ENCODE peak calls at places on chromosomes 12 and 14, in seven cellular contexts. S is SK-MEL-5; U is midbrain; E is GM13977; L is coronary artery; K is M059J; Y is activated T-helper 9 cell treated with anti-CD3 and anti-CD28 coated beads, Interleukin-2, amount 50 U/mL, for 16 hours. I is an unnamed sample.

GRCh38 chr12:108320503-108321293 is 18.4 kb downstream of the CMKLR1 start:
- DNase-seq in S (no peak), L (no peak), K (no peak), U (no peak), Y (no peak), E (peak; percentile 64), I (no peak)

GRCh38 chr12:68521321-68521839 is 89.3 kb upstream of the RAP1B start:
- DNase-seq in Y (no peak), S (no peak), U (no peak), K (peak; percentile 84), L (no peak), E (no peak), I (no peak)

GRCh38 chr14:99175331-99176155 is 96.5 kb downstream of the BCL11B start:
- DNase-seq in K (no peak), S (no peak), E (no peak), U (no peak), Y (no peak), L (no peak), I (no peak)

GRCh38 chr14:94011795-94012194 is 14.3 kb upstream of the OTUB2 start:
- DNase-seq in U (no peak), S (no peak), Y (no peak), E (peak; percentile 58), K (no peak), L (no peak), I (no peak)

GRCh38 chr14:77260631-77261030 is 10.4 kb downstream of the NGB start:
- DNase-seq in K (no peak), S (no peak), Y (no peak), U (peak; percentile 22), L (no peak), E (no peak), I (no peak)

GRCh38 chr14:28758253-28758915 is 8.2 kb upstream of the FOXG1 start:
- DNase-seq in L (no peak), Y (no peak), E (peak; percentile 17), U (no peak), S (no peak), K (no peak), I (no peak)

GRCh38 chr12:126782083-126782482 is 1484.9 kb upstream of the TMEM132C start:
- DNase-seq in S (no peak), L (no peak), Y (no peak), K (no peak), U (no peak), E (no peak), I (no peak)

GRCh38 chr12:34016361-34016760 is 5.9 kb upstream of the ALG10 start:
- DNase-seq in Y (no peak), E (no peak), U (no peak), K (no peak), L (no peak), S (peak; percentile 14), I (no peak)

GRCh38 chr12:3218150-3218845 is 141.1 kb downstream of the TSPAN9 start:
- DNase-seq in L (peak; percentile 86), U (no peak), E (peak; percentile 50), K (peak; percentile 40), S (no peak), Y (no peak), I (no peak)

GRCh38 chr14:77105118-77105517 is 7.1 kb downstream of the CIPC start:
- DNase-seq in K (no peak), L (no peak), S (peak; percentile 19), E (no peak), Y (no peak), U (peak; percentile 90), I (no peak)

GRCh38 chr12:1842183-1842904 is 22.0 kb downstream of the LRTM2 start:
- DNase-seq in E (no peak), U (no peak), K (no peak), S (no peak), Y (no peak), L (peak; percentile 61), I (peak; percentile 22)

GRCh38 chr12:54020587-54020969 is 7.7 kb upstream of the HOXC6 start:
- DNase-seq in E (no peak), L (no peak), S (no peak), K (no peak), U (no peak), Y (no peak), I (no peak)

GRCh38 chr12:65171073-65171472 is 1.7 kb downstream of the LEMD3 start:
- DNase-seq in Y (no peak), E (no peak), K (no peak), U (no peak), L (no peak), S (no peak), I (no peak)

GRCh38 chr14:23047042-23047634 is 5.1 kb downstream of the PSMB11 start:
- DNase-seq in L (no peak), U (no peak), E (no peak), K (peak; percentile 57), Y (no peak), S (no peak), I (no peak)

GRCh38 chr12:40697566-40698257 is 5.5 kb downstream of the CNTN1 start:
- DNase-seq in L (no peak), Y (no peak), E (no peak), S (peak; percentile 28), K (no peak), U (no peak), I (no peak)

GRCh38 chr14:100736269-100737180 is 9.8 kb downstream of the DLK1 start:
- DNase-seq in Y (no peak), S (no peak), U (no peak), K (no peak), L (no peak), E (no peak), I (no peak)

GRCh38 chr14:35231207-35231755 is 60.9 kb upstream of the PSMA6 start:
- DNase-seq in Y (no peak), L (no peak), S (no peak), E (no peak), U (no peak), K (no peak), I (no peak)

GRCh38 chr14:86640288-86640687 is 1110.3 kb downstream of the FLRT2 start:
- DNase-seq in K (no peak), S (no peak), L (no peak), Y (no peak), E (no peak), U (no peak), I (no peak)

GRCh38 chr12:77767756-77768343 is 62.8 kb upstream of the NAV3 start:
- DNase-seq in L (no peak), Y (no peak), E (no peak), S (no peak), U (no peak), K (no peak), I (no peak)

GRCh38 chr14:36293824-36294223 is 26.6 kb downstream of the MBIP start:
- DNase-seq in S (no peak), K (peak; percentile 30), Y (no peak), U (no peak), L (no peak), E (no peak), I (no peak)

GRCh38 chr12:100984821-100985220 is 190.2 kb downstream of the ANO4 start:
- DNase-seq in L (no peak), U (no peak), K (no peak), S (no peak), E (no peak), Y (no peak), I (no peak)

GRCh38 chr14:32507029-32507984 is 178.2 kb downstream of the AKAP6 start:
- DNase-seq in S (peak; percentile 80), L (no peak), Y (no peak), K (peak; percentile 55), U (no peak), E (no peak), I (no peak)

GRCh38 chr12:85309180-85309579 is 29.2 kb downstream of the ALX1 start:
- DNase-seq in E (no peak), Y (no peak), S (peak; percentile 61), L (no peak), U (no peak), K (no peak), I (no peak)

GRCh38 chr12:92506460-92506859 is 196.3 kb upstream of the PLEKHG7 start:
- DNase-seq in K (no peak), S (no peak), L (no peak), Y (no peak), E (no peak), U (peak; percentile 5), I (no peak)

GRCh38 chr14:23695220-23695999 is 59.2 kb downstream of the DHRS2 start:
- DNase-seq in E (no peak), K (peak; percentile 9), L (no peak), U (no peak), Y (no peak), S (no peak), I (no peak)

GRCh38 chr12:98635657-98636323 is 8.8 kb downstream of the IKBIP start:
- DNase-seq in E (peak; percentile 50), L (no peak), Y (no peak), U (no peak), K (peak; percentile 88), S (no peak), I (no peak)

GRCh38 chr12:4274960-4275868 is 1.7 kb downstream of the CCND2 start:
- DNase-seq in S (no peak), U (no peak), E (no peak), K (no peak), L (peak; percentile 70), Y (no peak), I (no peak)

GRCh38 chr12:7001921-7002591 is 16.2 kb downstream of the LPCAT3 start:
- DNase-seq in U (no peak), K (no peak), Y (no peak), E (no peak), L (no peak), S (no peak), I (no peak)

GRCh38 chr12:27644446-27644845 is 51.8 kb upstream of the REP15 start:
- DNase-seq in K (no peak), S (no peak), U (no peak), Y (no peak), E (no peak), L (no peak), I (no peak)

GRCh38 chr12:118189761-118190181 is 53.8 kb downstream of the PEBP1 start:
- DNase-seq in Y (no peak), S (peak; percentile 64), E (no peak), L (no peak), K (no peak), U (peak; percentile 77), I (no peak)

GRCh38 chr12:81950871-81951270 is 191.7 kb upstream of the PPFIA2 start:
- DNase-seq in S (no peak), K (no peak), Y (no peak), E (no peak), U (no peak), L (no peak), I (no peak)

GRCh38 chr14:96176275-96176674 is 28.4 kb upstream of the BDKRB2 start:
- DNase-seq in K (peak; percentile 58), U (no peak), L (no peak), Y (no peak), E (no peak), S (no peak), I (no peak)

GRCh38 chr12:6384499-6385436 is 806 bp downstream of the LTBR start:
- DNase-seq in U (no peak), Y (no peak), E (peak; percentile 22), L (no peak), K (no peak), S (no peak), I (no peak)

GRCh38 chr12:69840727-69841126 is 15.7 kb downstream of the MYRFL start:
- DNase-seq in L (no peak), S (no peak), U (no peak), E (no peak), Y (no peak), K (no peak), I (no peak)

GRCh38 chr12:67279637-67280036 is 10.5 kb downstream of the CAND1 start:
- DNase-seq in U (no peak), Y (no peak), S (no peak), L (no peak), E (no peak), K (no peak), I (no peak)

GRCh38 chr12:25332143-25332542 is 81.4 kb upstream of the KRAS start:
- DNase-seq in E (peak; percentile 34), Y (no peak), L (no peak), S (no peak), K (no peak), U (no peak), I (no peak)

I was measured in activated CD4-positive, CD25-positive, alpha-beta regulatory T cell treated with anti-CD3 and anti-CD28 coated beads, Interleukin-2, amount 50 U/mL, for 72 hours.